ENCODE peak calls at places on chromosomes 16 and 17, in five cellular contexts. U, N, Z, J and E are unnamed samples. For H3K4me1, the result is how much of the 10 kb centered on the place peaks cover.

GRCh38 chr16:85327731-85328664 is 215.7 kb upstream of the CIBAR2 start:
- DNase-seq in Z (no peak), N (no peak), U (no peak), J (peak), E (peak)

GRCh38 chr17:44878627-44879221 is 20.5 kb downstream of the EFTUD2 start:
- DNase-seq in N (peak), J (no peak), U (no peak), Z (no peak), E (peak)

GRCh38 chr16:12455287-12455798 is 348.3 kb downstream of the CPPED1 start:
- DNase-seq in N (peak), J (peak), Z (peak), U (peak), E (peak)

GRCh38 chr17:19304209-19304608 is 58.3 kb downstream of the B9D1 start:
- DNase-seq in U (no peak), N (no peak), Z (peak), J (no peak), E (peak)

GRCh38 chr17:11331790-11332526 is 90.9 kb downstream of the SHISA6 start:
- DNase-seq in N (no peak), J (no peak), U (no peak), Z (no peak), E (no peak)

GRCh38 chr16:80725566-80726162 is 78.7 kb downstream of the CDYL2 start:
- DNase-seq in J (no peak), U (no peak), Z (no peak), N (no peak), E (no peak)

GRCh38 chr16:26688699-26689098 is 378.0 kb upstream of the C16orf82 start:
- DNase-seq in Z (no peak), U (no peak), J (no peak), N (no peak), E (no peak)

GRCh38 chr17:48497103-48497502 is 33.7 kb downstream of the HOXB1 start:
- DNase-seq in Z (no peak), J (no peak), U (no peak), N (no peak), E (peak)

GRCh38 chr16:81707411-81708321 is 71.4 kb upstream of the PLCG2 start:
- DNase-seq in U (no peak), Z (peak), J (peak), N (no peak), E (no peak)

GRCh38 chr16:56956076-56956475 is 5.7 kb upstream of the CETP start:
- DNase-seq in N (no peak), U (no peak), Z (no peak), J (no peak), E (no peak)

GRCh38 chr16:3953728-3954410 is 73.4 kb upstream of the CREBBP start:
- DNase-seq in Z (no peak), J (no peak), U (no peak), N (no peak), E (peak)

GRCh38 chr16:24635900-24636610 is 93.4 kb upstream of the TNRC6A start:
- DNase-seq in Z (no peak), N (peak), J (peak), U (peak), E (peak)

GRCh38 chr16:9134739-9135138 is 43.3 kb downstream of the HAPSTR1 start:
- DNase-seq in N (peak), J (peak), U (no peak), Z (no peak), E (peak)

GRCh38 chr17:6853764-6854442 is 22.4 kb upstream of the TEKT1 start:
- DNase-seq in U (no peak), Z (no peak), N (peak), J (no peak), E (peak)

GRCh38 chr17:47733047-47733413 is at the start of gene TBX21:
- DNase-seq in N (peak), Z (peak), U (peak), J (peak), E (peak)

GRCh38 chr16:56604966-56605365 is 3.4 kb upstream of the MT2A start:
- DNase-seq in N (no peak), U (no peak), J (no peak), Z (no peak), E (no peak)

GRCh38 chr17:42247734-42248133 is 28.5 kb downstream of the STAT5B start:
- DNase-seq in Z (no peak), J (no peak), U (no peak), N (no peak), E (no peak)

GRCh38 chr17:42248351-42249179 is 27.6 kb downstream of the STAT5B start:
- DNase-seq in U (peak), Z (no peak), N (no peak), J (peak), E (peak)

GRCh38 chr17:42252528-42253172 is 23.5 kb downstream of the STAT5B start:
- DNase-seq in J (no peak), U (no peak), N (no peak), Z (no peak), E (no peak)

GRCh38 chr17:42251115-42251514 is 25.1 kb downstream of the STAT5B start:
- DNase-seq in N (peak), Z (no peak), U (no peak), J (no peak), E (no peak)

DNA sequence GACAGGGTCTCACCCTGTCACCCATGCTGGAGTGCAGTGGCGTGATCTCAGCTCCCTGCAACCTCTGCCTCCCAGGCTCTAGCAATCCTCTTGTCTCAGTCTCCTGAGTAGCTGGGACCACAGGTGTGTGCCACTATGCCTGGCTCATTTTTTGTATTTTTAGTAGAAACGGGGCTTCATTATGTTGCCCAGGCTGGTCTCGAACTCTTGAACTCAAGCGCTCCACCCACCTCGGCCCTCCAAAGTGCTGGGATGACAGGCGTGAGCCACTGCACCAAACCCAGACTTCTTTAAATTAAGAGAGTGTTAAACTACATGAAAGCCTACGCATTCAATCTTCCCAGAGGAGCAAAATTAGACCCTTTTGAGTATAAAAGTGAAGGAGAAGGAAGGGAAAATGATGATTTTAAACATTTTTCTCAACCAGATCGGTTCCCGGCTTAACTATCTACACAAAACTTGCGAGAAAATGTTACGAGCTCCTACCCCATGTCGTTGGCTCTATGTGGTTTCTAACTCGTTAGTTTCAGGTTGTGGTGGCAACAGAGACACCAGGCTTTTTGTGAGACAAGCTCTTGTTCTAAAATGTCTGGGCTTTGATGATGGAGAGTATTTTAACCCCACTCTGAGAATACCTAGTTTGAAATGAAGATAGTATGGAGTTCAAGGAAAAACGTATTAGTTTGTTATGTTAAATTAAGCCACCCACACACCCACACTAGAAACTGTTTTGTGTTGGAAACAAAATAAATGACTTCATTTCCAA is 26.3 kb downstream of the STAT5B start:
- DNase-seq in U (no peak), N (no peak), Z (no peak), J (no peak), E (no peak)
- H3K27ac ChIP-seq in U (no peak), N (no peak), Z (peak), J (peak), E (no peak)

DNA sequence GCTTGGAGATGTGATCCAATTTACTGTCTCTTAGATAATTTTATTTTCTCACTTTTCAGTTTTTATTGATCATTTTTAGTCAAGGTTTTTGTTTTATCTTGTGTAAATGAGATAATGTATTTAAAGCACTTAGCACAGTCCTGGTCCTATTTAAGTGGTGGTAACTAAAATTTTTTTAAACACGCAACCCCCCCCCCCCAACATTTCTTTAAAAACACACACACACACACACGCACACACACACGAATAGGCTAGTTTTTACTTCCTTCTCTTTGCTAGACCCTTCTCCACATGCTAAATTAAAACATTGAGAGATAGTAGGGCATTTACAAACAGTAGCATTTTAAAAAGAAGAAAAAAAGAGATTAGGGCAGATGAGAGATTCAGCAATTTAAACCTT is 4.9 kb downstream of the NFATC3 start:
- DNase-seq in Z (no peak), N (no peak), J (no peak), U (no peak), E (no peak)
- H3K4me1 ChIP-seq in Z (under half), N (half or more), J (under half), U (under half), E (under half)

DNA sequence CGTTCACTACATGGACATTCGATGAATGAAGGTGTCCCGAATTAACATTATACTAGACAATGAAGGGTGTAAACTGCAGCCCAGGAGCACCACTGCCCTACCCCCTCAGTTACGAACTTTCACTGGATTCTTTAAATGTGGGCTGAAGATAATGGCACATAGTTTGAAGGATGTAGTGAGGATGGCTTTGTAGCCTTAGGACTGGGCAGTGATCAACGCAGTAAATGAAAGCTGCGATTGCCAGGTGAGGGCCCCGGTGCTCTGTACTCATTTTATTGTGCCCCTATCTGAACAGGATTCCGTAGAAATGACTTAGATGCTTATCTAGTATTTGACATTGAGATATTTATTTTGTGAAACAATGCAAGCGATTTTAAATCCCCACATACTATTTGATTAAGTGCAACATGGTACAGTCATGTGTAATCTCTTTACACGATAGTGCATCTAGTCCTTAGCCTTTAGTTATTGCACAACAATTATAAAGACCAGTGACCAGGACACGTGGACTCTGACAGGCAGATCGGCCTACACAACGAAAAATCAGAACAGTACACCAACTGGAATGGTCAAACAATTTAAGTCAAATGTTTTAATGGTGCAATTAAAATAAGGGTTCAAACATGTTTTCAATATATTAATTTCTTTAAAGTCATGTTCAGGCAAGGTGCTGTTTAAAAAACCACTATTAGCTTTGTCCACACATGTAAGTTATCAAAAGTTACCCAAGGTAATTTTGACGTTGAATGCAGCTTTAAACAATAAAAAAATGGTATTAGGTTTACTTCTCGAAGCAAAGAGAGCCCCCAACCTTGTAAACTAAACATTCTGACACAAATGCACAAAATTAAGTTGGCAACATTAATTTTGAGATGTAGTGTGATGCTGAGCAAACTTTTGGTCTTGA is 17.4 kb upstream of the ERN1 start:
- DNase-seq in N (peak), Z (no peak), J (no peak), U (no peak), E (no peak)
- H3K4me3 ChIP-seq in N (peak), Z (peak), J (peak), U (peak), E (peak)

DNA sequence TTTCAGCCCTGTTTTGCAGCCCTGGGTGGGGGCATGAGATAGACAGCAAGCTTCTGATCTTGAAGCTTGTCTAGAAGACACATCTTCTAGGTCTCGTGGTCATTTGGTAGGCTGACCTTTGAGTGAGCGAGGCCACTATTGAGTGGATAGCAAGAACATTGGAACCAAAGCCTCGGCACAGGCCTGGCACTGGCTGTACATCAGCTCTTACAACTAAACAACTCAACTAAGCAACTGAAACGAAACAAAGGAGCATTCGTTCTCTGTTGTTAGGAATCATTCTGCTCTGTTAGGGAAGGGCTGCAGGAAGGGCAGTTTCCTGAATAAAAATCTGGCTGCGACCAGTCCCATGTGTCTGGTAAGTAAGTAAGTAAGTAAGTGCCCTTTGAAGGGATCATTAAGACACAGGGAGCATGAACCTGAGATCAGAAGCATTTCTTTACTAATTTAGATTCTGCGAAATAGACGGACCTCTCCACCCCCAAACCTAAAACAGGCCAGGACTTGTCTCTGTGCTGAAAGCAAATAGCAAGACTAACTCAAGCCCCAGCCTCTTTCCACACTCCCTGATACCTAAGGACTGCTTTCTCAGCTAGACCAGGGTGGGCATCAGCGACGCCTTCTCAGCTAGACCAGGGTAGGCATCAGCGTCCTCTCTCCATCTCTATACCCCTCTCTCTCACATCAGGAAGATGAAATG is 22.7 kb downstream of the CYB561 start:
- DNase-seq in N (no peak), Z (no peak), U (no peak), J (no peak), E (no peak)
- H3K27ac ChIP-seq in N (no peak), Z (peak), U (peak), J (no peak), E (no peak)

DNA sequence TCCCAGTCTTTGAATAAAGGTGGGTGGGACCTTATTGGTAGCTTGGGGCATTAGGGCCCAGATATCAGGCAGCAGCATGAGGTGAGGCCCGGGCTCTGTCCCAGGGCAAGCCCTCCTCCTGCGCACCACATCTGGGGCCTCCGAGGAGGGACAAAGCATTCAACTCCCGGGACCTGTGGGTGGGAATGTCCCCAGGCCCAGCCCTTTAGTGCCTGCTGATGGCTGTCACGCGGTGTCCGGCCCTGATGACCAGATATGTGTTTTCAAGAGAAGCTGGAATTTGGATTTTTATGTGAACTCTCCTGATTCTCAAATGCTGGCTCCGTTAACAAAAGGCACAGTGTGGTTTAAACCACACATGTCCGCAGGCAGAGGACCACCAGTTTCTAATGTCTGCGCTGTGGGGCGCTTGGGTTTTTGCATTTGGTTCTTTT is 30.5 kb downstream of the RAI1 start:
- DNase-seq in J (no peak), N (no peak), U (no peak), Z (no peak), E (peak)
- H3K4me1 ChIP-seq in J (under half), N (half or more), U (under half), Z (under half), E (half or more)

GRCh38 chr17:57603541-57603940 is 141.6 kb downstream of the CCDC182 start:
- DNase-seq in U (peak), Z (no peak), J (no peak), N (no peak), E (no peak)
- H3K4me3 ChIP-seq in U (no peak), Z (no peak), J (no peak), N (no peak), E (no peak)